ENCODE peak calls at places on chromosomes 11 and 22, in ten cellular contexts. Z is Peyer's patch, O is tibial nerve, D is body of pancreas, U is adrenal gland, L is IMR-90, C is prostate gland, P is stomach, T is heart left ventricle, F is esophagus muscularis mucosa. J is an unnamed sample. For H3K27me3, the result is how much of the 10 kb centered on the place peaks cover.

GRCh38 chr22:40764743-40765441 is 54.3 kb downstream of the SLC25A17 start:
- DNase-seq in D (no peak), T (no peak), O (no peak), F (no peak), C (no peak), U (no peak), Z (no peak), L (no peak), P (no peak), J (no peak)

GRCh38 chr11:32259641-32260081 is 168.8 kb downstream of the RCN1 start:
- DNase-seq in O (peak), C (no peak), U (peak), F (no peak), Z (no peak), P (no peak), D (no peak), T (no peak), L (peak), J (peak)

GRCh38 chr22:20267441-20268288 is 453 bp downstream of the RTN4R start:
- DNase-seq in Z (no peak), O (no peak), T (no peak), D (peak), P (peak), L (no peak), C (no peak), U (no peak), F (no peak), J (no peak)

GRCh38 chr11:6637871-6638270 is 17.7 kb downstream of the DCHS1 start:
- DNase-seq in F (no peak), U (peak), O (no peak), C (no peak), L (peak), T (peak), D (peak), Z (no peak), P (peak), J (no peak)

GRCh38 chr11:24844406-24844805 is 347.6 kb downstream of the LUZP2 start:
- DNase-seq in U (no peak), D (no peak), F (no peak), P (no peak), Z (no peak), O (no peak), C (no peak), T (no peak), L (no peak), J (no peak)

GRCh38 chr22:50672471-50673230 is at the start of gene SHANK3:
- DNase-seq in O (no peak), Z (peak), D (peak), U (peak), F (no peak), C (no peak), L (no peak), T (peak), P (no peak), J (no peak)

GRCh38 chr11:1227551-1228182 is 4.8 kb downstream of the MUC5B start:
- DNase-seq in D (peak), Z (no peak), P (no peak), U (no peak), O (no peak), C (no peak), L (no peak), T (peak), F (no peak), J (no peak)

GRCh38 chr22:28939394-28939793 is 56.0 kb downstream of the ZNRF3 start:
- DNase-seq in C (no peak), Z (no peak), F (no peak), O (no peak), L (no peak), T (no peak), U (no peak), P (no peak), D (no peak), J (no peak)

GRCh38 chr11:61888043-61888442 is 3.3 kb downstream of the FADS3 start:
- DNase-seq in Z (peak), D (peak), F (peak), P (no peak), O (peak), L (peak), C (no peak), U (peak), T (peak), J (no peak)

GRCh38 chr11:131662310-131662709 is 291.9 kb downstream of the NTM start:
- DNase-seq in U (no peak), O (no peak), C (no peak), F (no peak), Z (no peak), D (no peak), T (no peak), L (no peak), P (no peak), J (no peak)

GRCh38 chr11:61120865-61121831 is 18.9 kb downstream of the CD5 start:
- DNase-seq in O (no peak), L (peak), U (peak), P (peak), D (peak), T (peak), F (no peak), Z (no peak), C (no peak), J (no peak)

GRCh38 chr11:44611687-44612437 is 46.4 kb downstream of the CD82 start:
- DNase-seq in O (no peak), C (no peak), U (no peak), T (no peak), P (no peak), L (no peak), Z (peak), D (no peak), F (no peak), J (no peak)

GRCh38 chr11:31233425-31233824 is 136.1 kb downstream of the DCDC1 start:
- DNase-seq in T (no peak), C (no peak), D (no peak), Z (no peak), F (no peak), L (no peak), P (no peak), U (no peak), O (no peak), J (no peak)

GRCh38 chr11:69654001-69654659 is 13.2 kb downstream of the CCND1 start:
- DNase-seq in O (no peak), C (peak), D (peak), L (no peak), T (no peak), U (no peak), Z (no peak), P (no peak), F (no peak), J (no peak)

GRCh38 chr11:69438286-69438920 is 43.1 kb upstream of the LINC01488 start:
- DNase-seq in F (no peak), D (no peak), Z (no peak), L (no peak), T (peak), C (no peak), P (no peak), U (no peak), O (no peak), J (no peak)

GRCh38 chr11:111259871-111260270 is 14.3 kb downstream of the POU2AF2 start:
- DNase-seq in L (peak), U (no peak), C (no peak), F (no peak), Z (no peak), O (no peak), D (no peak), T (no peak), P (no peak), J (no peak)

GRCh38 chr11:15761235-15761634 is 595.1 kb downstream of the SOX6 start:
- DNase-seq in F (no peak), U (no peak), Z (no peak), P (no peak), T (no peak), L (no peak), D (no peak), C (no peak), O (no peak), J (no peak)

GRCh38 chr11:1194231-1194976 is 28.5 kb upstream of the MUC5B start:
- DNase-seq in D (peak), L (no peak), U (no peak), Z (peak), F (no peak), C (no peak), T (no peak), P (peak), O (no peak), J (no peak)

GRCh38 chr11:98565311-98565710 is 455.4 kb upstream of the CNTN5 start:
- DNase-seq in C (no peak), T (no peak), O (no peak), L (no peak), Z (no peak), P (no peak), U (no peak), D (no peak), F (no peak), J (no peak)

GRCh38 chr22:31173386-31174145 is 13.6 kb downstream of the RNF185 start:
- DNase-seq in U (no peak), F (no peak), L (peak), C (no peak), O (no peak), Z (peak), D (no peak), P (no peak), T (no peak), J (no peak)

GRCh38 chr11:77179048-77179447 is 51.0 kb downstream of the MYO7A start:
- DNase-seq in P (no peak), D (no peak), F (no peak), U (peak), C (no peak), L (no peak), Z (no peak), O (no peak), T (no peak), J (no peak)

GRCh38 chr11:129842138-129842537 is 26.5 kb downstream of the TMEM45B start:
- DNase-seq in Z (no peak), O (no peak), D (no peak), F (no peak), L (no peak), T (no peak), C (no peak), P (no peak), U (no peak), J (no peak)

GRCh38 chr22:27088026-27088425 is 430.6 kb downstream of the MIAT start:
- DNase-seq in D (no peak), T (no peak), L (peak), O (no peak), P (no peak), F (no peak), C (no peak), U (no peak), Z (no peak), J (no peak)

GRCh38 chr22:44389926-44390925 is 77.5 kb upstream of the SHISAL1 start:
- DNase-seq in U (no peak), Z (no peak), P (no peak), L (no peak), T (peak), C (no peak), O (no peak), F (no peak), D (peak), J (peak)

GRCh38 chr11:46239801-46240061 is 37.7 kb upstream of the CREB3L1 start:
- DNase-seq in L (peak), T (no peak), P (no peak), U (no peak), Z (no peak), D (peak), C (no peak), F (no peak), O (no peak), J (no peak)

GRCh38 chr22:27489265-27489675 is 312.3 kb downstream of the MN1 start:
- DNase-seq in C (no peak), D (peak), U (peak), Z (peak), F (no peak), O (no peak), P (peak), L (peak), T (no peak), J (no peak)

GRCh38 chr22:44975444-44976262 is 34.2 kb downstream of the PHF21B start:
- DNase-seq in T (peak), Z (peak), L (peak), D (peak), O (peak), F (no peak), U (peak), C (peak), P (peak), J (peak)

GRCh38 chr22:37569921-37570660 is 9.8 kb downstream of the LGALS2 start:
- DNase-seq in U (peak), Z (peak), C (no peak), D (peak), P (peak), F (no peak), O (no peak), T (peak), L (no peak), J (no peak)

GRCh38 chr11:61028135-61028729 is 56.8 kb downstream of the CD6 start:
- DNase-seq in P (peak), Z (peak), L (no peak), U (no peak), T (no peak), F (no peak), C (no peak), O (no peak), D (no peak), J (no peak)

GRCh38 chr11:105071060-105071732 is 26.1 kb upstream of the CARD16 start:
- DNase-seq in D (no peak), Z (no peak), F (no peak), C (no peak), T (no peak), O (no peak), U (no peak), L (no peak), P (no peak), J (no peak)

GRCh38 chr11:64643258-64643881 is 52.4 kb downstream of the SLC22A12 start:
- DNase-seq in O (no peak), P (no peak), L (no peak), T (no peak), Z (no peak), F (no peak), C (no peak), D (peak), U (no peak), J (peak)
- H3K27me3 ChIP-seq in O (under half), P (under half), L (half or more), T (under half), Z (under half), F (under half), C (under half), D (under half), U (under half), J (under half)

GRCh38 chr11:36421546-36422155 is 88.4 kb downstream of the TRAF6 start:
- DNase-seq in C (no peak), T (no peak), F (no peak), U (no peak), L (peak), O (no peak), D (no peak), Z (no peak), P (no peak), J (no peak)
- TF ChIP-seq POLR2A in C (no peak), T (no peak), F (no peak), U (no peak), L (no peak), O (no peak), D (no peak), Z (no peak), P (no peak), J (no peak)

DNA sequence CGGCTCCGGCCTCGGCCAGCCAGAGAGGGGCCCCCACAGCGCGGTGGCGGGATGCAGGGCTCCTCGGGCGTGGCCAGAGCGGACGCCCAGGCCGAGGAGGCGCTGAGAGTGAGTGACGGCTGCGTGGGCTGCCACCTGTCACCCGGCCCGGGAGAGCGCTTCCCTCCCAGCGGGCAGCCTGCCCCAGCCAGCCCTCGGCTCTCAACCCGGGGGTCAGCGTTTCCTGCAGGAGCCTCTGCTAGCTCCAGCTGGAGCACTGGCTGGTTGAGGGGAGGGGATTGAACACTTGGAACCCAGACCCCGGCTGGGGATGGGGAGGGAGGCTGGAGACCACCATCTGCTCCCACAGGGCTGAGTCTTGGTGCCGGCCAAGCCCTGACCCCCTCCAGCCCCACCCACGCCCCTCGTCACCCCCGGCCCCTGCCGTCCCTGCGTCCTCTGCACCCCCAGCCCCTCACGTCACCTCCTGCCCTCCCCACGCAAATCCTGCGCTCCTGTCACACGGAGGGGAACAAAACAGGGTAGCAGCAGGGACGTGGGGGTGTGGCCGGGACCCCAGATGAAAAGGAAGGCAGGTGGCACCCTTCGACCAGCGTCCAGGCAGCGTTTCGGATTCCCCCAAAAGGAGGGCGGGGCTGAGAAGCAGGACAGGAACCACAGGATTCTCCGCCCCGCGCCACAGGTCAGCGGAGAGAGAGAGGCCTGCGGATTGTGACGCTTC is 156.9 kb downstream of the BRD1 start:
- DNase-seq in D (no peak), T (no peak), L (no peak), O (no peak), Z (peak), F (no peak), P (peak), C (no peak), U (no peak), J (peak)
- H3K4me3 ChIP-seq in D (no peak), T (peak), L (no peak), O (no peak), Z (peak), F (peak), P (peak), C (peak), U (no peak), J (no peak)

GRCh38 chr22:22187299-22187698 is 57.3 kb upstream of the VPREB1 start:
- DNase-seq in D (no peak), P (no peak), T (no peak), C (no peak), U (no peak), O (no peak), F (no peak), Z (no peak), L (no peak), J (no peak)
- H3K27me3 ChIP-seq in D (under half), P (under half), T (under half), C (under half), U (under half), O (under half), F (under half), Z (under half), L (under half), J (under half)

GRCh38 chr22:25564979-25565677 is 653 bp downstream of the GRK3 start:
- DNase-seq in T (peak), L (no peak), F (no peak), Z (peak), U (peak), C (peak), P (no peak), D (peak), O (no peak), J (peak)

GRCh38 chr22:25567305-25567704 is 2.8 kb downstream of the GRK3 start:
- DNase-seq in U (no peak), F (no peak), Z (no peak), P (no peak), T (no peak), C (no peak), O (no peak), L (no peak), D (no peak), J (no peak)

GRCh38 chr22:25566812-25567211 is 2.3 kb downstream of the GRK3 start:
- DNase-seq in C (no peak), P (no peak), Z (no peak), F (no peak), D (no peak), U (no peak), L (no peak), T (no peak), O (no peak), J (no peak)

GRCh38 chr22:25563757-25564319 is 637 bp upstream of the GRK3 start:
- DNase-seq in D (peak), O (peak), F (no peak), P (no peak), C (no peak), L (peak), U (peak), Z (peak), T (peak), J (peak)

GRCh38 chr22:25564320-25564978 is at the start of gene GRK3:
- DNase-seq in C (peak), Z (peak), F (no peak), T (peak), L (peak), D (peak), O (peak), P (peak), U (peak), J (peak)
- TF ChIP-seq POLR2A in C (peak), Z (no peak), F (no peak), T (peak), L (no peak), D (peak), O (no peak), P (no peak), U (peak), J (no peak)

DNA sequence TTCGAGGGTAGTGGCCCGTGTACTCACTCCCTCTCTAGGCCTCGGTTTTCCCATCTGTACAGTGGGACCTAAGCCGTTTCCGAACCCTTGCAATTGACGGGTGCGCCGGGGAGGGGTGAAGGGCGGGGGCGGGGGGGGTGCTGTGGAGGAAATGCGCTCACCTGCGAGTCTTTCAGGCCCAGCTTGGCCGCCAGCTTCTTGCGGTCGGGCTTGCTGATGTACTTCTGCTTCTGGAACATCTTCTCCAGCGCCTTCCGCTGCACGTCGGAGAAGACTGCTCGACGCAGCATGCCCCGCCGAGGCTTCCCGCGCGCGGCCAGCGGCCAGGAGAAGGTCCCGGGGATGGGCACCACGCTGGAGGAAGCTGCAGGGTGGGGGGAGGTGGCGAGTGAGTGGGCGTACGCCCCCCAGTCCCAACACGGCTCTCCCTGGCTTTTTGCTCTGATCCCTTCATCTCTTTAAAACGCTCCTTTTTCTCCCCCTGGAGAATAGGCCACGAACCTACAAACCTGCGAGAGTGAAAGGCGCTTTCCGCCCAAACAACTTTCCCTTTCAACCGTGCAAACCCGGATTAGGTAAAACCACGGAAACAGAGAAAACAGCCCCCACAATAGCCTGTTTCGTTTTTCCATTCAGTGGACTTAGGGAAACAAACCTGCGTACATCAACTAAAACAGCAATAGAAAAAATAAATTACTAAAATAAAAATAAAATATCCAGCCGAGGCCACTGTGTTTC is 3.2 kb downstream of the DBX1 start:
- DNase-seq in T (no peak), C (no peak), F (no peak), L (no peak), U (no peak), P (no peak), D (no peak), Z (peak), O (no peak), J (no peak)
- H3K4me3 ChIP-seq in T (peak), C (no peak), F (peak), L (no peak), U (no peak), P (peak), D (no peak), Z (peak), O (peak), J (no peak)

GRCh38 chr22:49218142-49218541 is 609.5 kb downstream of the BRD1 start:
- DNase-seq in P (no peak), O (no peak), T (no peak), D (no peak), U (no peak), F (no peak), Z (peak), C (no peak), L (no peak), J (peak)
- H3K27me3 ChIP-seq in P (under half), O (under half), T (under half), D (under half), U (under half), F (under half), Z (under half), C (under half), L (under half), J (under half)

GRCh38 chr11:86069408-86070086 is 663 bp upstream of the PICALM start:
- DNase-seq in D (peak), O (peak), P (no peak), U (peak), C (peak), T (peak), Z (no peak), L (peak), F (no peak), J (no peak)
- TF ChIP-seq POLR2A in D (peak), O (no peak), P (no peak), U (no peak), C (no peak), T (no peak), Z (no peak), L (peak), F (no peak), J (no peak)

GRCh38 chr22:23563111-23563510 is 17.0 kb downstream of the IGLL1 start:
- DNase-seq in T (no peak), L (no peak), F (no peak), P (no peak), O (no peak), Z (no peak), D (no peak), C (no peak), U (no peak), J (peak)
- H3K4me3 ChIP-seq in T (no peak), L (no peak), F (no peak), P (no peak), O (no peak), Z (no peak), D (no peak), C (no peak), U (no peak), J (no peak)

J was measured in ovary.